ENCODE peak calls at places on chromosomes 12 and 14, in four cellular contexts. O is HCT116, V is K562, W is SK-N-SH. S is an unnamed sample.

GRCh38 chr12:6416596-6416995 is 28.2 kb upstream of the CD27 start:
- DNase-seq in O (no peak), V (no peak), W (no peak), S (no peak)

GRCh38 chr12:62862259-62862881 is 72.6 kb downstream of the PPM1H start:
- DNase-seq in O (no peak), V (no peak), W (no peak), S (no peak)

GRCh38 chr14:56195727-56196126 is 77.5 kb downstream of the PELI2 start:
- DNase-seq in O (no peak), V (no peak), W (no peak), S (no peak)

GRCh38 chr14:32137313-32137712 is 60.2 kb downstream of the ARHGAP5 start:
- DNase-seq in O (no peak), V (no peak), W (no peak), S (no peak)

GRCh38 chr14:96804821-96805374 is 7.7 kb downstream of the VRK1 start:
- DNase-seq in O (no peak), V (no peak), W (no peak), S (no peak)

GRCh38 chr12:3002636-3003035 is 43.4 kb downstream of the TEAD4 start:
- DNase-seq in O (no peak), V (no peak), W (no peak), S (no peak)

GRCh38 chr12:4505381-4505986 is 33.2 kb upstream of the RAD51AP1 start:
- DNase-seq in O (no peak), V (no peak), W (no peak), S (no peak)

GRCh38 chr14:54475187-54475881 is 13.4 kb downstream of the GMFB start:
- DNase-seq in O (no peak), V (no peak), W (no peak), S (no peak)

GRCh38 chr14:24851837-24852236 is 198.1 kb downstream of the STXBP6 start:
- DNase-seq in O (no peak), V (no peak), W (no peak), S (no peak)

GRCh38 chr12:32568241-32568640 is 110.9 kb upstream of the DNM1L start:
- DNase-seq in O (peak), V (no peak), W (no peak), S (peak)

GRCh38 chr12:1544991-1545700 is 49.2 kb downstream of the FBXL14 start:
- DNase-seq in O (peak), V (no peak), W (no peak), S (peak)

GRCh38 chr14:30610719-30611388 is 11.3 kb upstream of the SCFD1 start:
- DNase-seq in O (peak), V (peak), W (peak), S (peak)

GRCh38 chr14:93969082-93969828 is 7.1 kb downstream of the ASB2 start:
- DNase-seq in O (no peak), V (no peak), W (no peak), S (no peak)

GRCh38 chr12:50326636-50327284 is 43.4 kb upstream of the LIMA1 start:
- DNase-seq in O (no peak), V (no peak), W (no peak), S (peak)

GRCh38 chr12:79547044-79547734 is 143.6 kb downstream of the PAWR start:
- DNase-seq in O (peak), V (no peak), W (no peak), S (peak)

GRCh38 chr12:79573820-79574219 is 116.9 kb downstream of the PAWR start:
- DNase-seq in O (no peak), V (no peak), W (no peak), S (no peak)

GRCh38 chr12:106106892-106107291 is 31.9 kb downstream of the NUAK1 start:
- DNase-seq in O (no peak), V (no peak), W (no peak), S (no peak)
- TF ChIP-seq ELF1 in O (no peak), V (no peak), W (no peak), S (no peak)

DNA sequence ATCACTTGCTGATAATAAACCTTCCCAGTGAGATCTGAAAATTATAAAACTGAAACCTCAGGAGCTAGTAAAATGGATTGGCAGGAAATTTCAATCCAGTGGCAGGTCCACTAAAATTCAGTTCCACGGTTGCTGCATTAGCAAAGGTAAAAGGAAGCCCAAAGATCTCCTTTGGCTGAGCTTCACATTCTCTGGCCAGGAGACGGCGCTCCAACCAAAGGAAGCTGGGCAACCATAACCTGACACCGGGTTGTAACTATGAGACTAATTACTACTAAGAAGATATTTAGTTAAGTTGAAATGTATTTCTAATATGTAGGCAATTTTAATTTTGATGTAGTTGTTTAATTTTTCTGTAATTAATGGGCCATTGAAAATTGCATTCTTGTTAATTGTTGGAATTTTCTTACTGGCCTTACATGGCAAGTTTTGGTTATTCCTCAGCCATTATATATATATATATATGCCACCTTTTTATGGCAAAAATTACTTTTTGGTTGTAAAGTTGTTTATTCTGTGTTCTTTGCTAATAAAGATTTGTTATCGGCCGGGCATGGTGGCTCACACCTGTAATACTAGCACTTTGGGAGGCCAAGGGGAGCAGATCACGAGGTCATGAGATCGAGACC is 17.0 kb downstream of the OR8S1 start:
- DNase-seq in O (peak), V (peak), W (no peak), S (peak)
- TF ChIP-seq ELF1 in O (no peak), V (no peak), W (no peak), S (no peak)

GRCh38 chr14:90513151-90514014 is 116.6 kb downstream of the CALM1 start:
- DNase-seq in O (no peak), V (no peak), W (no peak), S (peak)
- TF ChIP-seq ELF1 in O (no peak), V (no peak), W (no peak), S (peak)

DNA sequence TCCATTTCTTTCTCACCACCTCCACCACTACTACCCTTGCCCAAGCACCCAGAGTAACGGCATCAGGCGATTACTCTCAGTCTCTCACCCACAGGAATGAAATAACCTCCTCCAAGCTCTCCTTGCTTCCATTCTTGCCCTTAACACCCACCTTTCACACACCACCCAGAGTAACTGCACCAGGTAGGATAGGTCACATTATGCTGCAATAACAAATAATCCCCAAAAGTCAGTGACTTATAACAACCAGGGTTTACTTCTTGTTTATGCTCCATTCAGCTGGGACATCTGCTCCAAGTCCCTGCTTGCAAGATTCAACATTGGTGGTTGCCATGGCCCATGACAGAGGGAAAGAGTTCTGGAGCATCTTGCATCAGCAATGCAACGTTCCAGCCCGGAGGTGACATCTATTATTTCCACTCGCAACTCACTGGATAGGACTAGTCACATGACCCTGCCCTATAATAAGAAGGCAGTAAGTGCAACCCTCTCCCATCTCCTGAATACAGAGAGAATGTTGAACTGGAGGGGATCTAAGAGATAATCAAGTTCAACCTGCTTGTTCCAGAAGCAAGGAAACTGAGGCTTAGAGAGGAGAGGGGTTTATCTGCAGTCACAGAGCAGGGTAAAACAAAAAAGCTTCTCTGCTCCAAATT is 41.5 kb upstream of the FICD start:
- DNase-seq in O (no peak), V (no peak), W (no peak), S (no peak)
- TF ChIP-seq ELF1 in O (no peak), V (no peak), W (no peak), S (no peak)